ENCODE peak calls at places on chromosomes 7 and 10, in nine cellular contexts. J is upper lobe of left lung, E is cardiac muscle cell, Y is IMR-90, Z is fibroblast of lung, H is SJCRH30, Q is prostate gland, W is astrocyte, G is aorta. M is an unnamed sample. For H3K4me1, the result is how much of the 10 kb centered on the place peaks cover.

GRCh38 chr7:107201795-107202450 is 33.1 kb downstream of the HBP1 start:
- DNase-seq in J (peak), E (peak), Y (peak), Z (peak), H (peak), Q (peak), W (no peak), G (no peak), M (peak)

GRCh38 chr10:97128851-97129186 is 56.9 kb downstream of the SLIT1 start:
- DNase-seq in J (no peak), E (no peak), Y (no peak), Z (no peak), H (no peak), Q (no peak), W (no peak), G (no peak), M (no peak)

GRCh38 chr10:17409170-17409733 is 45.1 kb downstream of the ST8SIA6 start:
- DNase-seq in J (no peak), E (no peak), Y (peak), Z (no peak), H (no peak), Q (no peak), W (no peak), G (no peak), M (no peak)

GRCh38 chr10:107437921-107438320 is 273.4 kb upstream of the SORCS1 start:
- DNase-seq in J (no peak), E (no peak), Y (no peak), Z (no peak), H (no peak), Q (no peak), W (no peak), G (no peak), M (no peak)

GRCh38 chr7:24135003-24135817 is 148.8 kb upstream of the NPY start:
- DNase-seq in J (no peak), E (no peak), Y (no peak), Z (no peak), H (no peak), Q (no peak), W (no peak), G (no peak), M (no peak)

GRCh38 chr7:138460176-138460648 is at the start of gene TRIM24:
- DNase-seq in J (peak), E (no peak), Y (peak), Z (peak), H (no peak), Q (no peak), W (peak), G (peak), M (peak)

GRCh38 chr10:88879754-88880286 is at the start of gene STAMBPL1:
- DNase-seq in J (peak), E (no peak), Y (no peak), Z (no peak), H (no peak), Q (peak), W (no peak), G (peak), M (peak)

GRCh38 chr7:136857573-136857972 is 10.9 kb upstream of the CHRM2 start:
- DNase-seq in J (no peak), E (peak), Y (peak), Z (peak), H (no peak), Q (no peak), W (peak), G (no peak), M (no peak)

GRCh38 chr10:124696446-124697392 is 47.5 kb downstream of the FAM53B start:
- DNase-seq in J (no peak), E (no peak), Y (no peak), Z (no peak), H (no peak), Q (no peak), W (no peak), G (peak), M (no peak)

GRCh38 chr7:23373151-23374004 is 74.2 kb downstream of the MALSU1 start:
- DNase-seq in J (no peak), E (no peak), Y (peak), Z (peak), H (no peak), Q (no peak), W (peak), G (no peak), M (no peak)

DNA sequence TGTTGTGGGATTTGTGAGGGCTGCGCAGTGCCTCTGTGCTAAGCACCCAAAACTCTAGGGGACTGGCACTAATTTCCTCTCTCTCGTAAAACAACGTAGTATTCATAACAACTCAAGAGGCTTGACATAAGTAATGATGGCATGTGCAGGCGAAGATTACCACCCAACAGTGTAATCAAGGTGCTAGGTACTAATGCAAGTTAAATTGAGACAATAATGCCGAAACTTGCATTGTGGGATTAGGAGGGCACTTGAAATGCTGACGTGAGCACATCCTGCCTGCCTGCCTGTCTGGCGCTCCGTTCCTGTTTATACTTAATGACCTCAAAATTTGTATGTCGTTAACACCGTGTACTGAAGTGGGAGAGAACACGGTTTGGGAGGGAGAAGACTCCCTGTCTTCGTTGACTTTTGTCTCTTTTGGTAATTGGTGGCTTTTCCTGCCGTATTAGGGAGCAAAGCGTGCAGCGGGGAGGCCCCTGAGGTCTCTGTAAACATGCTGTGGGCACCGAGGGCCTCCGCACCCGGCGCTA is 139.0 kb downstream of the MGMT start:
- DNase-seq in J (no peak), E (no peak), Y (no peak), Z (no peak), H (no peak), Q (no peak), W (no peak), G (no peak), M (peak)
- H3K27ac ChIP-seq in J (peak), E (no peak), Y (no peak), Z (no peak), H (no peak), Q (no peak), W (no peak), G (no peak), M (no peak)

DNA sequence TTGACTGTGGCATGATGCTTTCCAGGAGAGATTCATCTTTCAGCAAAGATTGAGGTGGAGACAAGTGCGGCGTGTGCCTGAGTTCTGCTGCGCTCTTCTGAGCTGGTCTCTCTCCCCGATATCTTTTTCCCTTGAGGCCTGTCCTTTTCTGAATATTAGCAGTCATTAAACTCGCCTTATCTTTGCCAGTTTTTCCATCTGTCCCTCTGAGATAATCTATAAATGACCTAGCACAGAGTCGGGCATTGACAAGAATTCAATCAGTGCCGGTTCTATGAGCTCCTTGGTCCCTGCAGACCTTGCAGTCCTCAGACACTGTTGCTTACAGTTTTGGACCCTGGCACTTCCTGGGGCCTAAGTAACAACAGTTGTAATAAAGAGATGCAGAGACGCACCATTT is 89.7 kb upstream of the IKZF1 start:
- DNase-seq in J (no peak), E (no peak), Y (no peak), Z (no peak), H (no peak), Q (no peak), W (no peak), G (no peak), M (no peak)
- H3K4me1 ChIP-seq in J (under half), E (under half), Y (under half), Z (under half), H (under half), Q (under half), W (under half), G (under half), M (under half)

GRCh38 chr10:57218382-57218781 is 857.3 kb upstream of the ZWINT start:
- DNase-seq in J (no peak), E (no peak), Y (no peak), Z (no peak), H (no peak), Q (no peak), W (no peak), G (no peak), M (no peak)

GRCh38 chr10:57222129-57222528 is 861.1 kb upstream of the ZWINT start:
- DNase-seq in J (no peak), E (no peak), Y (no peak), Z (no peak), H (no peak), Q (no peak), W (no peak), G (no peak), M (no peak)

GRCh38 chr10:57222603-57223002 is 861.5 kb upstream of the ZWINT start:
- DNase-seq in J (no peak), E (no peak), Y (no peak), Z (no peak), H (no peak), Q (no peak), W (no peak), G (no peak), M (no peak)

DNA sequence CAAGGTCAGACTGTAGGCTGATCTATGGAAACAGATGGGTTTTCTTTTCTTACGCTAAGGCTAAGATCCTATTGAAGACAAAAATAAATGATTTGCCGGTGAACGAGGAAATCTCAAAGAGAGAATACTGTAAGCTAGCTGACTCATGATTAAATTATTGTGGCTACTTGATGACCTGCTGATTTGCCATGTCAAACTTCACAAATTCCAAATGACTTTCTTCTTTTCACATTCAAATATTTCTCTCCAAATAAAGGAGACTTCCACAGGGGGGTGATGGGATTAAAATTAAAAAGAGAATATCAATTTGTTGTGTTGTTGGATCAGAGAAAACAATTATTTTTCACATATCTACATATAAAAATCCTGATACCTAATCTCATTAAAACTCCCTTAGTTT is 860.6 kb upstream of the ZWINT start:
- DNase-seq in J (no peak), E (no peak), Y (no peak), Z (no peak), H (no peak), Q (no peak), W (no peak), G (no peak), M (no peak)
- H3K4me3 ChIP-seq in J (no peak), E (no peak), Y (no peak), Z (no peak), H (no peak), Q (no peak), W (no peak), G (no peak), M (no peak)

DNA sequence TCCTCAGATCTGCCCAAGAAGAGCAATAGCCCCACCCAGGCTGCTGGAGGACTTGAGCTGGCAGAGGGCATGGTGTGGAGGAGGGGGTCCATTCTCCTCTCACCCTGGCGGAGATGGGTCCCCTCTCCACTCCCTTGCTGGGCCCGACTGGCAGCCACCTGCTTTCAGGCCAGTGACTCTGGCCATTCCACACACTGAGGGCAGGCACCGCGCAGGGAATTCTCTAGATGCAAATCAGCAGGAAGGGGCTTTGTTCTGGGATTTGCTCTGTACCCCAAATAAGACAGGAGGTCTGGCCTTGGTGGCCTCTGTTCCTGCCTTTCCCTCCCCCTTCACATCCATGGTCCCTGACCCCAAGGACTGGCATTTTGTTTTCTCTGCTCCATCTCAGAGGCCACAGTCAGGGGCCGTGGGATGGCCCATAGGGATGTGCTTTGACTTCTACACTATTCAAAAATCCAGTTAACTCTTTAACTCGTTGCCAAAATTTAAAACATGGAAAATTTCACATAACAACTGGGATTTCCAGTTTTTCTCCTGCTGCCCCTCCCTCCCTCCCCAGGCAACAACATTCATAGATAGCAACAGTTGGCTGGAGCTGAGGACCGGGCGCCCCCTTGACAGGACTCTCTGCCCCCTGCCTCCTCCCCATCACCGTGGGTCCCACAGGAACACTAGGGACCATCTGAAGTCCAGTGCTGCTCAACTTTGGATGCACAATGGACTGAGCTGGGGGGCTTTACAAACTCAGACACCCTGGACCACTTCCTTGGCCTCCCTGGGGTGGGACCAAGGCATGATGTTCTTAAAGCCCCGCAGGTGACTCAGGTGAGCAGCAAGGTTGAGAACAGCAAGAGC is 33.9 kb downstream of the PPIF start:
- DNase-seq in J (peak), E (no peak), Y (no peak), Z (no peak), H (no peak), Q (peak), W (no peak), G (peak), M (no peak)
- H3K27ac ChIP-seq in J (peak), E (peak), Y (peak), Z (peak), H (no peak), Q (peak), W (peak), G (peak), M (no peak)

DNA sequence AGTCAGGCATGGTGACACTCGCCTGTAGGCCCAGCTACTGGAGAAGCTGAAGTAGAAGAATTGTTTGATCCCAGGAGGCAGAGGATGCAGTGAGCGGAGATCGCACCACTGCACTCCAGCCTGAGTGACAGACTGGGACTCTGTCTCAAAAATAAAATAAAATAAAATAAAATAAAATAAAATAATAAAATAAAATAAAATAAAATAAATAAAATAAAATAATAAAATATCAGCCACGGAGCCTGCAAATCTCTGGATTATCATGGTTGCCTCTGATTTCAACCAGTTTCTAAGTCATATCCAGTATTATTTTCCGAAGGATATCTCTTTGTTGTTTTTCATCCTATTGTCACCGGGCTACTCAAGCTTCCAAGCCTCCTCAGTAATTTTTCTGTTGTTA is 51.7 kb upstream of the FZD8 start:
- DNase-seq in J (no peak), E (no peak), Y (no peak), Z (no peak), H (no peak), Q (no peak), W (no peak), G (no peak), M (no peak)
- H3K4me1 ChIP-seq in J (under half), E (under half), Y (under half), Z (under half), H (under half), Q (under half), W (under half), G (under half), M (under half)

DNA sequence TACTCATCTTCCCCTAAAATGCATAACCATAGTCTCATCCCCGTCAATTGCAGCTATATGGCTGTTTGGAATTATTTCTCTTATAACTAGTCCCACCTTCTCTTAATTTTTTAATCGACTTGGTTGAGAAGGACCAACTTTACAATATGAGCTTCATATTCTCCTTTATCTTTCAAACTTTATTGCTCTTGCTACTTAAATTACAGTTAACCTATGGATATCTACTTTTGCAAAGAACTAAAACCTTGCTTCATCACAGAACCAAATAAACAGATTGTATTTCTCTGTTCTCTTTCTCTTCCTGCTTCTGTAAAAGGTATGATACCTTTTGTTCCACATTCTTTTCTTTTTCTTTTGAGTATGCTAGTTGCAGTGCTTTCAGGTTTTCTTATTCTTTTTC is 6.1 kb downstream of the CREM start:
- DNase-seq in J (no peak), E (no peak), Y (no peak), Z (no peak), H (no peak), Q (no peak), W (no peak), G (no peak), M (no peak)
- H3K4me3 ChIP-seq in J (no peak), E (peak), Y (no peak), Z (no peak), H (no peak), Q (no peak), W (no peak), G (no peak), M (no peak)

M was measured in body of pancreas.